ENCODE peak calls at places on chromosomes 13 and 19, in seven cellular contexts. N, U, F, D, S, J and H are unnamed samples.

GRCh38 chr19:38831142-38831605 is 420 bp downstream of the ECH1 start:
- DNase-seq in S (peak; percentile 84), F (peak; percentile 82), D (no peak), J (peak; percentile 80), N (peak; percentile 81), U (peak; percentile 95), H (peak; percentile 94)

GRCh38 chr19:341386-342127 is 3.0 kb downstream of the MIER2 start:
- DNase-seq in F (no peak), N (no peak), J (no peak), U (no peak), D (no peak), S (no peak), H (no peak)

GRCh38 chr19:38634757-38635482 is 12.5 kb upstream of the ACTN4 start:
- DNase-seq in U (peak; percentile 49), F (peak; percentile 79), N (peak; percentile 79), J (peak; percentile 72), D (peak; percentile 65), S (peak; percentile 86), H (no peak)

GRCh38 chr13:21218351-21219043 is 42.0 kb downstream of the MRPL57 start:
- DNase-seq in S (no peak), F (no peak), J (no peak), N (no peak), U (no peak), D (no peak), H (no peak)

GRCh38 chr19:47726467-47726866 is 13.2 kb downstream of the EHD2 start:
- DNase-seq in N (no peak), S (no peak), J (no peak), U (no peak), D (no peak), F (no peak), H (no peak)

GRCh38 chr13:106466691-106467405 is 68.6 kb downstream of the EFNB2 start:
- DNase-seq in D (no peak), J (no peak), F (no peak), N (no peak), U (peak; percentile 75), S (no peak), H (no peak)

GRCh38 chr13:99797716-99798115 is 173.9 kb downstream of the ZIC5 start:
- DNase-seq in S (no peak), U (no peak), F (no peak), D (no peak), N (no peak), J (no peak), H (no peak)

GRCh38 chr13:50073340-50073739 is 58.1 kb downstream of the KCNRG start:
- DNase-seq in N (no peak), U (no peak), J (no peak), F (no peak), D (no peak), S (no peak), H (no peak)

GRCh38 chr19:5782945-5783919 is 1.3 kb downstream of the PRR22 start:
- DNase-seq in J (no peak), S (no peak), F (no peak), D (no peak), N (no peak), U (no peak), H (peak; percentile 93)

GRCh38 chr19:47842941-47843340 is 16.1 kb upstream of the TPRX2 start:
- DNase-seq in J (no peak), N (no peak), F (no peak), D (no peak), S (no peak), U (no peak), H (no peak)

GRCh38 chr13:90889906-90890305 is 457.6 kb upstream of the MIR17HG start:
- DNase-seq in N (no peak), U (no peak), D (no peak), S (no peak), F (no peak), J (no peak), H (no peak)

DNA sequence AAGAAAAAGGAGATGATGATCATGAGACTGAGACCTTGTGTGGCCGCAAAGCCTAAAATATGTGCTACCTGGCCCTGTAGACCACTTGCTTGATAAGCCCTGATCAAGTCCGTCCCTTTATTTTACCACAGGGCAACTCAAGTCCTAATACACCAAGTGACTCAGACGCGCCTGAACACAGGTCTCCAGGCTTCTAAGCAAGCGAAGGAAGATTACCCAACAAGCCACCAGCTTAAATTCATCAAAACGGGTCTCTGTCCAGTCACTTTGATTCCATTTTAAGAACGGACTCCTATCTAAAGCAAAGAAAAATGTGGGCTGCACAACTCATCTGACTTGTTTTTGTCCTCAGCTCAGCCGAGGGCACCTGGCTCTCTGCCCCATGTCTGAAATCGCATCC is 26.8 kb downstream of the SLC7A1 start:
- DNase-seq in S (no peak), U (no peak), N (no peak), D (no peak), F (no peak), J (no peak), H (no peak)
- H3K27ac ChIP-seq in S (no peak overlapping the region), U (no peak overlapping the region), N (no peak overlapping the region), D (no peak overlapping the region), F (no peak overlapping the region), J (no peak overlapping the region), H (no peak overlapping the region)

GRCh38 chr19:50365434-50366306 is at the start of gene NAPSA:
- DNase-seq in N (no peak), S (no peak), U (no peak), F (no peak), J (no peak), D (no peak), H (no peak)

GRCh38 chr19:50361290-50362029 is 4.0 kb downstream of the NAPSA start:
- DNase-seq in N (no peak), S (no peak), U (no peak), F (no peak), J (no peak), D (no peak), H (no peak)

GRCh38 chr19:50359432-50359818 is 6.0 kb downstream of the NAPSA start:
- DNase-seq in N (no peak), D (no peak), F (no peak), U (no peak), S (no peak), J (no peak), H (no peak)

GRCh38 chr19:50362030-50362412 is 3.4 kb downstream of the NAPSA start:
- DNase-seq in D (no peak), F (no peak), U (no peak), S (no peak), J (no peak), N (no peak), H (no peak)

GRCh38 chr19:50362656-50363424 is 2.6 kb downstream of the NAPSA start:
- DNase-seq in S (no peak), F (no peak), N (no peak), D (no peak), J (no peak), U (no peak), H (no peak)
- H3K27ac ChIP-seq in S (no peak overlapping the region), F (no peak overlapping the region), N (no peak overlapping the region), D (no peak overlapping the region), J (no peak overlapping the region), U (no peak overlapping the region), H (no peak overlapping the region)

GRCh38 chr19:13064092-13064489 is 38.6 kb downstream of the LYL1 start:
- DNase-seq in S (no peak), U (no peak), F (no peak), N (peak; percentile 64), D (no peak), J (no peak), H (no peak)
- H3K27ac ChIP-seq in S (peak overlapping the region; percentile 63), U (no peak overlapping the region), F (peak overlapping the region; percentile 91), N (peak overlapping the region; percentile 81), D (no peak overlapping the region), J (no peak overlapping the region), H (peak overlapping the region; percentile 96)

GRCh38 chr19:35081201-35081600 is 34.4 kb upstream of the FXYD3 start:
- DNase-seq in U (no peak), F (no peak), S (no peak), N (no peak), J (peak; percentile 21), D (no peak), H (no peak)
- H3K27ac ChIP-seq in U (no peak overlapping the region), F (no peak overlapping the region), S (no peak overlapping the region), N (no peak overlapping the region), J (no peak overlapping the region), D (no peak overlapping the region), H (no peak overlapping the region)

GRCh38 chr13:75871059-75871458 is 234.9 kb downstream of the LMO7 start:
- DNase-seq in U (no peak), F (no peak), J (no peak), N (no peak), D (no peak), S (no peak), H (no peak)
- H3K27ac ChIP-seq in U (no peak overlapping the region), F (no peak overlapping the region), J (no peak overlapping the region), N (no peak overlapping the region), D (no peak overlapping the region), S (no peak overlapping the region), H (no peak overlapping the region)

GRCh38 chr13:64928704-64929499 is 2301.2 kb downstream of the PCDH9 start:
- DNase-seq in N (no peak), F (no peak), D (no peak), S (no peak), U (peak; percentile 81), J (no peak), H (no peak)
- H3K27ac ChIP-seq in N (no peak overlapping the region), F (no peak overlapping the region), D (no peak overlapping the region), S (no peak overlapping the region), U (peak overlapping the region; percentile 66), J (no peak overlapping the region), H (no peak overlapping the region)